ENCODE peak calls at places on chromosomes 11 and 22, in four cellular contexts. H is IMR-90, U is stomach, D is ovary. K is an unnamed sample.

GRCh38 chr22:25051983-25052710 is 99.6 kb downstream of the KIAA1671 start:
- DNase-seq in D (no peak), U (peak), H (no peak), K (no peak)

GRCh38 chr11:86116996-86117705 is 48.3 kb upstream of the PICALM start:
- DNase-seq in H (peak), D (no peak), U (no peak), K (no peak)

GRCh38 chr22:38347944-38348750 is 30.9 kb upstream of the CSNK1E start:
- DNase-seq in U (peak), H (peak), D (no peak), K (peak)

GRCh38 chr22:47248925-47249324 is 486.5 kb downstream of the TBC1D22A start:
- DNase-seq in H (no peak), D (no peak), U (no peak), K (no peak)

GRCh38 chr11:111730871-111731591 is 35.2 kb downstream of the PPP2R1B start:
- DNase-seq in U (peak), H (no peak), D (peak), K (no peak)

GRCh38 chr22:25221790-25222189 is 2.4 kb downstream of the CRYBB2 start:
- DNase-seq in U (no peak), D (no peak), H (no peak), K (no peak)

GRCh38 chr22:48449466-48450187 is 1378.0 kb downstream of the BRD1 start:
- DNase-seq in H (no peak), D (no peak), U (no peak), K (no peak)

GRCh38 chr11:2511421-2512369 is 66.9 kb downstream of the KCNQ1 start:
- DNase-seq in H (no peak), D (peak), U (peak), K (peak)

GRCh38 chr11:59765068-59765770 is 10.0 kb downstream of the STX3 start:
- DNase-seq in H (no peak), D (no peak), U (no peak), K (no peak)

GRCh38 chr22:40634119-40634903 is 2.2 kb downstream of the MRTFA start:
- DNase-seq in U (no peak), H (no peak), D (no peak), K (no peak)

GRCh38 chr11:10645212-10645795 is 48.3 kb downstream of the IRAG1 start:
- DNase-seq in D (no peak), U (no peak), H (no peak), K (no peak)

GRCh38 chr11:57513911-57514537 is 1.5 kb downstream of the SLC43A1 start:
- DNase-seq in D (peak), H (peak), U (peak), K (peak)

GRCh38 chr11:115869780-115870431 is 365.7 kb upstream of the CADM1 start:
- DNase-seq in D (no peak), H (peak), U (no peak), K (no peak)

GRCh38 chr22:41021039-41021654 is 70.0 kb downstream of the RBX1 start:
- DNase-seq in D (peak), U (no peak), H (no peak), K (no peak)

GRCh38 chr11:120500414-120500936 is 11.1 kb upstream of the GRIK4 start:
- DNase-seq in H (no peak), U (no peak), D (no peak), K (no peak)

GRCh38 chr11:24837112-24837511 is 340.3 kb downstream of the LUZP2 start:
- DNase-seq in U (no peak), H (no peak), D (no peak), K (no peak)

DNA sequence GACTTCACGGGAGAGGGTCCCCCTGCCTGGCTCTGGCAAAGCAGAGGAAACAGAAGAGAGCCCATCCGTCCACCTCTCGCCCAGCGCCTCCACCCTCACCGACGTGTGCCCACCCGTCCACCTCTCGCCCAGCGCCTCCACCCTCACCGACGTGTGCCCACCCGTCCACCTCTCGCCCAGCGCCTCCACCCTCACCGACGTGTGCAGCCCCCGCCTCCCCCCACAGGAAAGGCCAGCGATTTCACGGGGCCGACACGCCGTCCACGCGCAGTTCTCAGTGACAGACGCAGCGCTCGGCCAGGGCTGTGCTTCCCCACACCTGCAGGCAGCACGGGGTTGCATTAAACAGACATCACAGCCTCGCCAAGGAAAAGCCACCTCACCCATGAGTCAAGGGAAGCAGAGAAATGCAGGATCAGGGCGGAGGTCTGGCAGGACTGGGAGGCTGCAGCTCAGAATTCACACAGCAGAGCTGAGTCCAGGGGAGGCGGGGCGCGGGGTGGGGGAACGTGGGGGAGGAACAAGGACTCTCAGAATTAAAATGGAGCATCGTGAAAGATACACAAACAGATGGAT is 377.8 kb downstream of the BRD1 start:
- DNase-seq in U (no peak), D (no peak), H (no peak), K (no peak)
- TF ChIP-seq POLR2A in U (no peak), D (no peak), H (no peak), K (no peak)

GRCh38 chr11:68362801-68363379 is 50.5 kb downstream of the LRP5 start:
- DNase-seq in D (no peak), U (no peak), H (no peak), K (no peak)

GRCh38 chr11:68364581-68364980 is 52.2 kb downstream of the LRP5 start:
- DNase-seq in H (no peak), U (no peak), D (no peak), K (no peak)

GRCh38 chr11:68363771-68364170 is 51.4 kb downstream of the LRP5 start:
- DNase-seq in H (no peak), D (no peak), U (no peak), K (no peak)

GRCh38 chr11:68358416-68358815 is 46.0 kb downstream of the LRP5 start:
- DNase-seq in H (no peak), U (no peak), D (no peak), K (no peak)

DNA sequence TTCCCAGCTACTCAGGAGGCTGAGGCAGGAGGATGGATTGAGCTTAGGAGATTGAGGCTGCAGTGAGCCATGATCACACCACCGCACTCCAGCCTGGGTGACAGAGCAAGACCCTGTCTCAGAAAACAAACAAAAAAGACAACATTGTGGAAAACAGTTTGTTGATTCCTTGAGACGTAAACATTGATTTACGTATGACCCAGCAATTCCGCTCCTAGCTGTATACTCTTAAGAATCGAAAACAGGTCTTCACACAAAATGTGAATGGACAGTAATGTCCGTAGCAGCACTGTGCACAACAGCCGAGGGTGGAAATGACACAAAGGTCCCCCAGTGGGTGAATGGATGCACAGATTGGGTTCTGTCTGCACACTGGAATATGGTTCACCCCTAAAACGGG is 49.3 kb downstream of the LRP5 start:
- DNase-seq in H (no peak), D (no peak), U (no peak), K (no peak)
- H3K27ac ChIP-seq in H (no peak), D (no peak), U (no peak), K (no peak)

DNA sequence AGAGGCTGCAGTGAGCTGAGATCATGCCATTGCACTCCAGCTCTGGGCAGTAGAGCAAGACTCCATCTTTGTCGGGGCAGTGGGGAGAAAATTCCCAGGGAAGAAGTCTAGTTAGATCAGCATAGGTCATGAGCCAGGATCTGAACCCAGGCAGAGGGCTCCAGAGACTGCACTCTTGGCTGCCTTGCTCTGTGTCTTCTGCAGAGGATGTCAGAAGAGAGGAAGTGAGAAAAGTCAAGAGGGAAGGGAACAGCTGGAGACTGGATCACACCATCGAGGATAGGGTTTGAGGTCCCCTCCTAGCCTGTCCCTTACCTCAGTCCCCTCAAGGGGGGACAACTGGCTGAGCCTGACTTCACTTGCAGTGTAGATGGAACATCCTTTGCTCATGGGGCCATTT is 5.8 kb downstream of the MYOD1 start:
- DNase-seq in U (no peak), D (no peak), H (no peak), K (no peak)
- TF ChIP-seq POLR2A in U (no peak), D (no peak), H (no peak), K (no peak)

GRCh38 chr22:44971651-44972362 is 38.0 kb downstream of the PHF21B start:
- DNase-seq in U (no peak), H (no peak), D (no peak), K (no peak)
- H3K27ac ChIP-seq in U (no peak), H (no peak), D (no peak), K (no peak)

GRCh38 chr22:19961201-19961580 is 19.6 kb upstream of the TXNRD2 start:
- DNase-seq in U (no peak), H (no peak), D (no peak), K (no peak)

GRCh38 chr22:19961868-19962245 is 20.2 kb upstream of the TXNRD2 start:
- DNase-seq in U (no peak), D (no peak), H (no peak), K (no peak)

GRCh38 chr22:19959043-19959586 is 17.5 kb upstream of the TXNRD2 start:
- DNase-seq in U (peak), H (peak), D (peak), K (peak)

GRCh38 chr22:19959587-19960490 is 18.2 kb upstream of the TXNRD2 start:
- DNase-seq in U (no peak), H (no peak), D (no peak), K (no peak)

DNA sequence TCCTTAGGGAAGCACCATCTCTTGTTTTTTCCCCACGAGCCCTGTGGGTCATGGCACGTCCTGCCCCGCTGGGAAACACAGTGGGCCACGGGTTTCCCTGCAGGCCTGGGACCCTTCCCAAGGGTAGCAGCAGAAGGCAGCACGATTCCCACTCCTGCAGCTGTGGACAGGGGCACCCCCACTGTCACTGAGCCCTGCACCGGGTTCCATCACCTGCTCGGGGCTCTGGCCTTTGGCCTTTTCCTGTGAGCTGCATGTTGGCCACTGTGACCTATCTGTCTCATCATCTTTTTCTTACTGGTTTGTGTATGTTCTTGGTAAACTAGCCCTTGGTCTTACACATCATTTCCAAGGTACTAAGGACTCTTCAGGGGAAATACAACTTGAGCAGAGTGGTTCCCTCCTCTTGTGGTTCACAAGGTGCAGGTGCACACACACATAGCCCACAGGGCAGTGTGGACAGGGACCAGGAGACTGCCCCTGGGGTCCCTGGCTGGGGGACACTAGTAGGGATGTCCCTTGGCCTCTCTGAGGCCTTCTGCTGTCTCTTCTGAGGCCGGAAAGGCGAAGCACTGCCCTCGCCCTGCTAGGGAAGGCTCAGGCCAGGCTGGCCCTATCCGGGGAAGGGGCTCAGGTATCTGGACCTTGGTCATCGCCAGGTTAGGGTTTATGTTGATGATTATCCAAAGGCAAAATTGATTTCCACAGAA is 19.0 kb upstream of the TXNRD2 start:
- DNase-seq in D (no peak), H (no peak), U (no peak), K (no peak)
- TF ChIP-seq POLR2A in D (no peak), H (no peak), U (no peak), K (no peak)

DNA sequence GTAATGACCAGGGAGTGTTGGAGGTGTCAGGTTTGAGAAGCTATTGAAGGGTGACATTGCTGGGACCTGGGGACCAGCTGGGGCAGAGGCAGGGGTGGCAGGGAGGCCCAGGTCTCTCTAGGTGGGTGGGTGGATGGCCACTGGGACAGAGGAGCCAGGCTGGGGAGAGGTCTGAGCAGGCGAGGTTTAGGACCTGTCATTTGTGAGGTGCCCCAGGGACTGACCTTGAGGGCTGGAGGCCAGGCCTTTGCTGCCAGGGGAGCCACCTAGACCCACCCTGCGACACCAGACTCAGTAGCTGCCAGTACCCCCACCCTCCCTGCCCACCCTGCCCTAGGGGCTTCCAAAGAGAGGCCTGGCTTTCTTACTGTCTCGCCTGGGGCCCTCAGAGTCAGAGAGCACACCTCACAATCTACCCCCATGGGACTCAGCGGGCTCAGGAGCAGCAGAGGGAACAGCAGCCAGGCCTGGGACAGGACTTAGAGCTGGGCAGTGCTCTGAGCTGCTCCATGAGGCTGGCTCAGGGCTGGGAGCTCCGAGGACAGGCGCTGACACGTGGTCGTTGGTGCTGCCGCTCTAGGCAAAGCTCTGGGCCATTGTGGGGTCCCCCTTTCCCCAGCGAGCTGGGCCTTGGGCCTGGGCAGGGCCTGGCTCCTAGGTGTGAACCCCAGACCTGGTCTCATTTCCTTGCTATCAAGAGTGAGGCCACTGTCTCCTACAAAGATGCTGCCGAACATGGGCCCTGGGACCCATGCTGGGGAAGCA is 28.6 kb upstream of the PPARA start:
- DNase-seq in D (no peak), H (no peak), U (no peak), K (no peak)
- H3K27ac ChIP-seq in D (no peak), H (no peak), U (no peak), K (peak)

GRCh38 chr22:49880281-49880680 is 26.6 kb downstream of the ZBED4 start:
- DNase-seq in H (no peak), U (no peak), D (no peak), K (no peak)
- TF ChIP-seq POLR2A in H (no peak), U (no peak), D (no peak), K (no peak)

K was measured in tibial nerve.